ENCODE peak calls at places on chromosome 16, in seven cellular contexts. F is Karpas-422, E is keratinocyte, L is heart right ventricle, I is HCT116, B is uterus, O is neuronal stem cell. J is an unnamed sample. For H3K4me1, the result is how much of the 10 kb centered on the place peaks cover.

GRCh38 chr16:88718178-88718577 is 11.9 kb downstream of the CTU2 start:
- DNase-seq in F (no peak), E (no peak), L (no peak), I (no peak), B (no peak), O (no peak), J (no peak)

GRCh38 chr16:88700636-88701482 is 5.3 kb downstream of the RNF166 start:
- DNase-seq in F (peak), E (no peak), L (peak), I (no peak), B (peak), O (no peak), J (peak)

GRCh38 chr16:68686905-68687304 is 41.8 kb downstream of the CDH3 start:
- DNase-seq in F (no peak), E (no peak), L (no peak), I (no peak), B (no peak), O (no peak), J (no peak)

GRCh38 chr16:50114357-50115129 is 38.6 kb upstream of the TENT4B start:
- DNase-seq in F (no peak), E (peak), L (no peak), I (no peak), B (no peak), O (no peak), J (no peak)

GRCh38 chr16:87363771-87364476 is 19.7 kb downstream of the FBXO31 start:
- DNase-seq in F (no peak), E (no peak), L (peak), I (no peak), B (peak), O (no peak), J (no peak)

GRCh38 chr16:55010492-55011260 is 80.0 kb downstream of the IRX5 start:
- DNase-seq in F (no peak), E (no peak), L (no peak), I (no peak), B (no peak), O (no peak), J (no peak)

GRCh38 chr16:57730771-57731730 is 4.5 kb upstream of the KATNB1 start:
- DNase-seq in F (no peak), E (no peak), L (no peak), I (no peak), B (no peak), O (no peak), J (no peak)

GRCh38 chr16:54633943-54634362 is 296.7 kb upstream of the IRX5 start:
- DNase-seq in F (peak), E (no peak), L (no peak), I (peak), B (no peak), O (no peak), J (no peak)

GRCh38 chr16:27463741-27464662 is 62.0 kb downstream of the IL21R start:
- DNase-seq in F (no peak), E (no peak), L (no peak), I (no peak), B (no peak), O (no peak), J (peak)

GRCh38 chr16:12458591-12459400 is 344.9 kb downstream of the CPPED1 start:
- DNase-seq in F (no peak), E (no peak), L (peak), I (no peak), B (no peak), O (no peak), J (no peak)

GRCh38 chr16:24652803-24653202 is 76.6 kb upstream of the TNRC6A start:
- DNase-seq in F (no peak), E (no peak), L (no peak), I (no peak), B (no peak), O (no peak), J (no peak)

GRCh38 chr16:13036600-13036999 is 135.2 kb downstream of the SHISA9 start:
- DNase-seq in F (peak), E (no peak), L (peak), I (no peak), B (no peak), O (peak), J (no peak)

GRCh38 chr16:22694887-22695382 is 119.0 kb upstream of the HS3ST2 start:
- DNase-seq in F (no peak), E (no peak), L (no peak), I (no peak), B (peak), O (no peak), J (no peak)

GRCh38 chr16:89786474-89787364 is 29.7 kb downstream of the FANCA start:
- DNase-seq in F (no peak), E (no peak), L (no peak), I (no peak), B (no peak), O (no peak), J (no peak)

GRCh38 chr16:52497067-52497816 is 49.7 kb downstream of the TOX3 start:
- DNase-seq in F (no peak), E (no peak), L (no peak), I (no peak), B (no peak), O (no peak), J (no peak)

GRCh38 chr16:87550510-87550961 is 51.8 kb upstream of the JPH3 start:
- DNase-seq in F (peak), E (no peak), L (peak), I (no peak), B (no peak), O (peak), J (peak)

GRCh38 chr16:28309811-28310311 is 17.5 kb downstream of the SBK1 start:
- DNase-seq in F (no peak), E (no peak), L (peak), I (no peak), B (no peak), O (no peak), J (peak)

GRCh38 chr16:66364117-66364958 is 2.2 kb upstream of the CDH5 start:
- DNase-seq in F (no peak), E (no peak), L (peak), I (no peak), B (peak), O (no peak), J (no peak)

GRCh38 chr16:27240948-27241531 is 27.5 kb downstream of the NSMCE1 start:
- DNase-seq in F (no peak), E (no peak), L (no peak), I (no peak), B (peak), O (no peak), J (no peak)

GRCh38 chr16:49422896-49423295 is 49.3 kb downstream of the C16orf78 start:
- DNase-seq in F (no peak), E (no peak), L (no peak), I (no peak), B (no peak), O (no peak), J (no peak)

GRCh38 chr16:86498661-86499493 is 11.4 kb upstream of the FOXF1 start:
- DNase-seq in F (no peak), E (no peak), L (no peak), I (no peak), B (no peak), O (no peak), J (no peak)

GRCh38 chr16:89502319-89502843 is 5.8 kb upstream of the SPG7 start:
- DNase-seq in F (no peak), E (peak), L (no peak), I (peak), B (no peak), O (no peak), J (no peak)

GRCh38 chr16:85798901-85799496 is 345 bp downstream of the EMC8 start:
- DNase-seq in F (peak), E (no peak), L (peak), I (no peak), B (no peak), O (no peak), J (peak)

GRCh38 chr16:87955302-87956168 is 4.3 kb downstream of the BANP start:
- DNase-seq in F (no peak), E (no peak), L (no peak), I (no peak), B (no peak), O (no peak), J (no peak)

GRCh38 chr16:27232061-27232841 is 28.9 kb downstream of the KDM8 start:
- DNase-seq in F (no peak), E (no peak), L (no peak), I (no peak), B (no peak), O (no peak), J (peak)

GRCh38 chr16:12896562-12896961 is 4.8 kb upstream of the SHISA9 start:
- DNase-seq in F (peak), E (no peak), L (no peak), I (peak), B (no peak), O (peak), J (no peak)

GRCh38 chr16:58198022-58198683 is at the start of gene CSNK2A2:
- DNase-seq in F (peak), E (no peak), L (peak), I (peak), B (peak), O (peak), J (peak)

GRCh38 chr16:79966226-79966625 is 365.7 kb upstream of the MAF start:
- DNase-seq in F (no peak), E (no peak), L (no peak), I (no peak), B (no peak), O (no peak), J (no peak)

GRCh38 chr16:87383522-87384161 is at the start of gene FBXO31:
- DNase-seq in F (peak), E (peak), L (peak), I (peak), B (peak), O (peak), J (peak)

GRCh38 chr16:68490829-68491575 is 42.7 kb upstream of the SMPD3 start:
- DNase-seq in F (peak), E (peak), L (no peak), I (peak), B (no peak), O (no peak), J (no peak)

GRCh38 chr16:24253192-24253591 is 2.9 kb upstream of the CACNG3 start:
- DNase-seq in F (peak), E (peak), L (no peak), I (peak), B (no peak), O (peak), J (peak)

GRCh38 chr16:2715519-2715918 is 4.5 kb downstream of the PRSS27 start:
- DNase-seq in F (peak), E (peak), L (peak), I (no peak), B (no peak), O (peak), J (peak)

GRCh38 chr16:19835989-19836421 is 48.6 kb downstream of the GPRC5B start:
- DNase-seq in F (no peak), E (no peak), L (no peak), I (no peak), B (no peak), O (no peak), J (no peak)

GRCh38 chr16:14378684-14379467 is 251.2 kb downstream of the PARN start:
- DNase-seq in F (no peak), E (no peak), L (no peak), I (no peak), B (no peak), O (no peak), J (no peak)

GRCh38 chr16:49010879-49011278 is 270.8 kb downstream of the CBLN1 start:
- DNase-seq in F (no peak), E (no peak), L (no peak), I (no peak), B (no peak), O (no peak), J (no peak)

GRCh38 chr16:12794486-12795399 is 8.9 kb downstream of the CPPED1 start:
- DNase-seq in F (no peak), E (no peak), L (peak), I (no peak), B (no peak), O (no peak), J (no peak)

GRCh38 chr16:1330931-1331711 is 2.3 kb upstream of the BAIAP3 start:
- DNase-seq in F (no peak), E (no peak), L (no peak), I (no peak), B (no peak), O (no peak), J (no peak)
- H3K27ac ChIP-seq in F (no peak), E (no peak), L (peak), I (peak), B (no peak), O (no peak), J (peak)

DNA sequence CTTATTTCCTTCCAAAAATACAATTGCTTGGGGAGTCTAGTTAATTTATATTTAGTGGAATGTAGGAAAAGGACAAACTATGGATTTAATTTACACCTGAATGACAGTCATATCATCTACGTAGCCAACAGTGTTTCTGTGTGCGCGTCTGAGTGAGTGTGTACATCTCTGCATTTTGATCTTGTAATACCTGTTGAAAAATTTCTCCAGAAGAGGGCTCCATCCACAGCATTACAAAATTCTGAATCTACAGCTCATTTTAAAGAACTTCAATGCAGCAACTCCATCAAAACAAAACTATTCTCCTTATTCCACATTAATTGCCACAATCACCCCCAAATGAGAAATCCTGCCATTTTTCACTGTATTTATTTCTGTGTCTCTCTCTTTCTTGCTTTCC is 3.9 kb downstream of the CDH13 start:
- DNase-seq in F (peak), E (no peak), L (no peak), I (no peak), B (no peak), O (no peak), J (no peak)
- H3K4me3 ChIP-seq in F (no peak), E (peak), L (no peak), I (no peak), B (no peak), O (no peak), J (no peak)

GRCh38 chr16:74025-74424 is 1.6 kb upstream of the RHBDF1 start:
- DNase-seq in F (no peak), E (no peak), L (peak), I (no peak), B (no peak), O (no peak), J (no peak)

GRCh38 chr16:71210-71539 is 1.3 kb downstream of the RHBDF1 start:
- DNase-seq in F (no peak), E (no peak), L (no peak), I (no peak), B (no peak), O (no peak), J (no peak)

GRCh38 chr16:69181-69580 is 3.2 kb downstream of the RHBDF1 start:
- DNase-seq in F (no peak), E (no peak), L (no peak), I (no peak), B (no peak), O (no peak), J (no peak)

GRCh38 chr16:72561-73537 is at the start of gene RHBDF1:
- DNase-seq in F (no peak), E (no peak), L (peak), I (no peak), B (peak), O (peak), J (no peak)

DNA sequence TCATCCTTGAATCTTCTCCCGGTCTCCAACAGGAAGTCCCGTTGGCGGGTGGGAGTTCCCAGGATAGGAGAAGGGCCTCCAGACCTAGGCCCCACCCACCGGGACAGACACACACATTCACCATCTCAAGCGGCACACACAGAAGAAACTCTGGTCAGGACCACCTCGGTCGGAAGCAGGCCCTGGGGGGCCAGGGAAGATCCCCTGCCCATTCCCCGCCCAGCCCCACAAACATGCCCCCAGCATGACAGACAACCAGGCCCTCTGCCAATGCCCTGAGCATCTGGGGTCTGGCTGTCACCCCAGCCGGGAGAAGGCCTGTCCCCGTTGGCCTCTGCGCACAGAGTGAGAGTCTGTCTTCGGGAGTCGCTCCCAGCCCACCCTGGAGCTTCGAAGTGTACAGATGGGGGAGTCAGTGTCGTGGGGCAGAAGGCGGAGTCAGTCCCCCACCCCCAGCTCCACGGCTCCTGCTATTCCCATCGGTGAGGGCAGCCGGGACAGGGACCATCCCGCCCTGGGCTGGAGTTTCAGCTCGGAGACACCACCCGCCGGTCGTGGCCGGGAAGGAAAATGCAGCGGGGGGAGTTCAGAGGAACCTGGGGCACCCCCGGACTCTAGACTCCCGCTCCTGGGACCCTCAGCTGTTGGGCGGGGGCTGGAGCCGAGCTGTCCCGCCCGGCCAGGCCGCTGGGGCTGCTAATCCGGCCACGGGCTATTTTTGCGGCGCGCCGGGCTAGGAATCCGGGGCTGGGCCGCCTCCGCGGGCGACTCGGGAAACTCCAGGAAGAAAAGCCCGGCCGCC is 690 bp downstream of the RHBDF1 start:
- DNase-seq in F (no peak), E (no peak), L (peak), I (peak), B (peak), O (peak), J (no peak)
- H3K4me1 ChIP-seq in F (under half), E (under half), L (half or more), I (under half), B (under half), O (half or more), J (under half)

DNA sequence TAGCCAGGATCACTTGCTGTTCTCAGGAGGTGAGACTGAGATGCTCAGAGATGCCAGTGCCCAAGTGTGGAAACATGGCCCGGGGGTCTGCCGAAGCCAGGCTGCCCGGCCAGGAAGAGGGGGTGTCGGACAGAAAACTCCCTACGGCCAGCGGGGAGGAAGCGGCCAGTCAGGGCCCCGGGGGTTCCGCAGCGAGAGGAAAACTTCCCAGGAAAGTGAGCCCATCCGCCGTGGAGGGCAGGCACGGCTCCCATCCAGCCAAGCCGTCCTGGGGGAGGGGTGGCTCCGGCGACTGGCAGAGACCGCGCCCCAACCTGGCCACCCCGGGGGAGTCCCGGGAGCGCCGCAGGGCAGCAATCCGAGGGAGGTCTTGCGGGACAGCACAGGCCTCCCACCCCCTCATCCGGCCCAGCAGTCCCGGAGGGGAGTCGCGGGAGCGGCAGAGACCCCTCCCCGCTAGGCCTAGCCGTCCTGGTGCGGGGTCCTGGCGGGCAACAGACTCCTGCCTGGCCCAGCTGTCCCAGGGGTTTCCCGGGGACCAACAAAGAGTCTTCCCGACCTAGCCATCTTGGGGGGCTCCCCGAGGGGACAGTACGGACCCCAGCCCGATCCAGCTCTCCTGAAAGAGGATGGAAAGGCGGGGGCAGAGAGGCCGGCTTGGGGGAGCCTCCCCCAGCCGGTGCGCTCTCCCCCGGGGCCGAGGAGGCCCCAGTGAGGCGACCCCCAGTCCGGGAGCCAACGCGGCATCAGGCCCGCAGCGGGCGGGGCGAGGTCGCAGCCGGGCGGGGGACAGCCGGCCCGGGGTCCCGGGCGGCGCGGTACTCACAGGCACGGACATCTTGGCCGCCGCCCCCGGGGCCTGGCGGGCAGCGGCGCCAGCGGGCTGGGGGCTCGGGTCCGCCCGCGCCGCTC is 13.8 kb upstream of the BCAR1 start:
- DNase-seq in F (no peak), E (no peak), L (peak), I (no peak), B (peak), O (no peak), J (no peak)
- H3K27ac ChIP-seq in F (no peak), E (peak), L (peak), I (peak), B (peak), O (no peak), J (peak)

GRCh38 chr16:8956265-8957060 is 7.2 kb downstream of the USP7 start:
- DNase-seq in F (no peak), E (no peak), L (no peak), I (no peak), B (peak), O (no peak), J (no peak)

GRCh38 chr16:8958344-8958808 is 5.3 kb downstream of the USP7 start:
- DNase-seq in F (peak), E (no peak), L (no peak), I (no peak), B (no peak), O (no peak), J (no peak)

GRCh38 chr16:8957061-8957392 is 6.7 kb downstream of the USP7 start:
- DNase-seq in F (no peak), E (no peak), L (no peak), I (no peak), B (no peak), O (no peak), J (no peak)

GRCh38 chr16:8955828-8956227 is 7.9 kb downstream of the USP7 start:
- DNase-seq in F (no peak), E (no peak), L (no peak), I (no peak), B (no peak), O (no peak), J (no peak)

DNA sequence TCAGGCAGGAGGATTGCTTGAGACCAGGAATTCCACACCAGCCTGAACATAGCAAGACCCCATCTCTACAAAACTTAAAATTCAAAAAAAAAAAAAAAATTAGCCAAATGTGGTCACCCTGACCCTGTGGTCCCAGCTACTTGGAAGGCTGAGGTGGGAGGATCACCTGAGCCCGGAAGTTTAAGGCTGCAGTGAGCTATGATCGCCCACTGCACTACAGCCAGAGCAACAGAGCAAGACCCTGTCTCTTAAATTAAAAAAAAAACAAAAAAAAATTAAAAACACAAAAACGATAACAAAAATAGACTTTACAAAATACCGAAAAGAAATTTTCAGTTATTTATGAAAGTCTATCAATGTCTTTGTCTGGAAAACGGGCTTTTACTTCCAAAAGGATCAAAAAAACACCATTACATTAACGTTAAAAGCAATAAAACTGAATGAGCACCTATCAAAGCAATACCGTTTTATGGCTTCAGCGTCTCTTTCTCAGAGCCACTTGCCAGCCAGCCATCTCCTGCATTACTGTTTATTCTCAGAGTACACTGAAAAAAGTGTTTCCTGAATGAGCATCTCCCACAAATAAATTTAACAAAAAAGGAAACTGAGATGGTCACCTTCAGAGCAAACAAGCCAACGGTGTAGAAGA is 6.1 kb downstream of the USP7 start:
- DNase-seq in F (no peak), E (no peak), L (no peak), I (no peak), B (no peak), O (no peak), J (no peak)
- H3K4me3 ChIP-seq in F (no peak), E (no peak), L (no peak), I (no peak), B (no peak), O (no peak), J (peak)

GRCh38 chr16:84726670-84727467 is 27.1 kb downstream of the USP10 start:
- DNase-seq in F (peak), E (no peak), L (no peak), I (no peak), B (no peak), O (no peak), J (no peak)
- H3K4me1 ChIP-seq in F (half or more), E (half or more), L (half or more), I (under half), B (under half), O (under half), J (under half)

J was measured in CD8-positive, alpha-beta memory T cell.